ENCODE peak calls at places on chromosomes 11 and 22, in five cellular contexts. R is omental fat pad; C is cardiac fibroblast; U is CD4-positive, alpha-beta T cell; N is brain microvascular endothelial cell. M is an unnamed sample.
A peak's percentile ranks its signal among the peaks of the same experiment; 100 is the strongest.

GRCh38 chr11:62546244-62546936 is at the start of gene AHNAK:
- DNase-seq in U (peak; percentile 57), R (no peak), N (no peak), C (peak; percentile 59), M (peak; percentile 92)

GRCh38 chr11:6755303-6755952 is 16.3 kb downstream of the OR2AG2 start:
- DNase-seq in N (peak; percentile 43), U (peak; percentile 15), C (peak; percentile 56), R (no peak), M (no peak)

GRCh38 chr22:28967969-28968368 is 84.6 kb downstream of the ZNRF3 start:
- DNase-seq in N (no peak), C (no peak), R (no peak), U (no peak), M (no peak)

GRCh38 chr11:61732705-61733104 is 19.7 kb upstream of the MYRF start:
- DNase-seq in C (peak; percentile 67), U (no peak), R (no peak), N (no peak), M (no peak)

GRCh38 chr11:403761-404431 is 9.9 kb downstream of the PKP3 start:
- DNase-seq in C (no peak), N (no peak), R (no peak), U (no peak), M (no peak)

GRCh38 chr11:130122141-130122575 is 37.4 kb upstream of the ST14 start:
- DNase-seq in U (no peak), N (peak; percentile 60), R (no peak), C (peak; percentile 40), M (no peak)

GRCh38 chr11:124745835-124746620 is 6.0 kb downstream of the VSIG2 start:
- DNase-seq in N (no peak), C (no peak), R (no peak), U (peak; percentile 32), M (no peak)

GRCh38 chr11:64935634-64936081 is at the start of gene GPHA2:
- DNase-seq in C (no peak), R (no peak), N (no peak), U (no peak), M (no peak)

GRCh38 chr11:68343761-68344256 is 31.4 kb downstream of the LRP5 start:
- DNase-seq in U (no peak), R (no peak), N (no peak), C (no peak), M (no peak)

GRCh38 chr11:117910525-117910924 is 18.7 kb downstream of the TMPRSS13 start:
- DNase-seq in N (no peak), C (no peak), U (no peak), R (no peak), M (peak; percentile 46)
- TF ChIP-seq CTCF in N (no peak), C (no peak), U (no peak), R (no peak), M (no peak)

DNA sequence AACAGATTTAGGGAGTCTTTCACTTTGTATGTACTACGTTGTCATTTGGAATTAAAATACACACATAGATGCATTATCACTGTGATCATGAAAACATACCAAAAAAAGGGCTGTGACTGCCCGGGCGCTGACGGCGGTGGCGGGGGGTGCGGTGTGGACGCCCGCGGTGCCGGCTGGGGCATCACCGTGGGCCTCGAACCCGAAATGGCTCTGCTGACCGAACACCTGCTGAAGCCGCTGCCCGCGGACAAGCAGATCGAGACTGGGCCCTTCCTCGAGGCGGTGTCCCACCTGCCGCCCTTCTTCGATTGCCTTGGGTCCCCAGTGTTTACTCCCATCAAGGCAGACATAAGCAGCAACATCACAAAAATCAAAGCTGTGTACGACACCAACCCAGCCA is 16.2 kb downstream of the MRGPRX4 start:
- DNase-seq in R (no peak), U (no peak), N (no peak), C (no peak), M (no peak)
- TF ChIP-seq CTCF in R (no peak), U (no peak), N (no peak), C (no peak), M (no peak)

DNA sequence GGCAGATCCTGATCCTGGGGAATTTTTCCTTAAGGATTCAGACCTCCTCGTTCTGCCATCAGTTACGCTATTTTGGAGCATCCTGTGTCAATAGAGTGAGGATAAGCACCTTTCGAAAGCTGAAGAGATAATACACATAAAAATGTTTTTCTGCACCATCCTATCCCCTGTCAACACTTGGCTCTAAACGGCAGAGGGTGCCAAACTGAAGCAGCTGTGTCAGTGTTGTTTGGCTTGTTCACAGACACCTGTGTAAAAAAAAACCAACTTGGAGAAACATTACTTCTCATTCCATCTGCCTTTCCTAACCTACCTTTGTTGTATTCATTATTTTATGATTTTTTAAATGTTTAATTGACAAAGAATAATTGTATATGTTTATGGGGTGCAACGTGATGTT is 417.0 kb upstream of the DDI1 start:
- DNase-seq in N (no peak), C (peak; percentile 28), R (no peak), U (no peak), M (no peak)
- TF ChIP-seq CTCF in N (peak; percentile 40), C (peak; percentile 28), R (no peak), U (no peak), M (no peak)

DNA sequence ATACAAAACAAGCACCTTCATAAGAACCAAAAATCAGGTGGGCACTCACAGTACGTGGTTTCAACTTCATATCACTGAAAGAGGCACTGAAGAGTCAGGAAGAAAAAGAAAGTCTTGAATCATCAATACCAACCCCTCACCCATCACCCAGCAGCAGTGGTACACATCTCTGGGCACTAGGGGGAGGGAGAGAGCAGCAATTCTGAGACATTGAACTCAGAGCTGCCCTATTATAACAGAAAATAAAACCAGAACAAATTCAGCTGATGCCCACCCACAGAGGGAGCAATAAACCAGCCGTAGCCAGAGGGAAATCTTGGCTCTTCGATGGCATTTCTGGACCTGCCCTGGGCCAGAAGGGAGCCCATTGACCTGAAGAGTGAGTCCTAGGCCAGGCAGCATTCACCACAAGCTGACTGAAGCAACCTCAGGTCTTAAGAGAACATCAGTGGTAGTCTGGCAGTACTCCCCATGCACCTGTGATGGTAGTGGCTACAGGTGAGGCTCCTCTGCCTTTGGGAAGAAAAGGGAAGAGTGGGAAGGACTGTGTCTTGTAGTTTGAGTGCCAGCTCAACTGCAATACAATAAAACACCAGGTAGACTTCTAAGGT is 42.2 kb upstream of the FAM181B start:
- DNase-seq in C (peak; percentile 71), U (no peak), N (peak; percentile 67), R (no peak), M (no peak)
- TF ChIP-seq CTCF in C (peak; percentile 92), U (peak; percentile 7), N (peak; percentile 93), R (no peak), M (no peak)

DNA sequence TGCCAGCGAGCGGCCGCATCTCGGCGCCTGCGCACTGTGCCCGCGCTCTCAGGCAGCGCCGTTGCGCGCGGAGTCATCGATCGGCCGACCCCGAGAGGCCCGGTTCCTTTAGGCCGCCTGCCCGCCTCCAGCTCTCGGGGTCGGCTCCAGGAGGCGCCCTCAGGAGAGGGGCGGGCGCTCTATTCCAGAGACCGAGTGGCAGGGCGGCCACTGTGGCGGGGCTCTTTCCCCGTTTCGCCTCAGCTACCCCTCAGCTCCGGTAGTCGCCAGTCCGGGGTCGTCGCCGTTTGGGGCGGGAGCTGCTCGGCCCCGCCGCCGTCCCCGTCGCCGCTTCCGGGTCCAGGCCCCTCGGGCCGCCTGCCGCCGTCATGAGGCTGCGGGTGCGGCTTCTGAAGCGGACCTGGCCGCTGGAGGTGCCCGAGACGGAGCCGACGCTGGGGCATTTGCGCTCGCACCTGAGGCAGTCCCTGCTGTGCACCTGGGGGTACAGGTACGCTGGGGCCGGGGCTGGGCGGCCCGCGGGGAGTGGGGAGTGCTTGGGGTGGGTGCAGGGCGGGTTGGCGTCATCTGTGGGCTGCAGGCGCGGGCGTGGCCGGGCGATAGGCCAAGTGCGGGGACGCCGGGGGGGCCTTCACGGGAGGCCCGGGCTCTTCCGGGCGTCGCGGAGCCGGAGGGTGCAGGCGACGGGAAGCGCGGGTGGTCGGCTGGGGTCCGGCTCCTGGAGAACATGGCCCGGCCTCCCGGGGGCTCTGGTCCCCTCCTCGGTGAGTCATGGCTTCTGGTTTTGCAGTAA is at the start of gene FBXO7:
- DNase-seq in C (peak; percentile 93), U (peak; percentile 81), N (peak; percentile 92), R (peak; percentile 66), M (peak; percentile 94)
- TF ChIP-seq CTCF in C (peak; percentile 32), U (peak; percentile 23), N (peak; percentile 58), R (no peak), M (peak; percentile 33)

GRCh38 chr22:24142241-24142640 is 39.0 kb upstream of the SUSD2 start:
- DNase-seq in C (no peak), N (no peak), R (no peak), U (no peak), M (no peak)

GRCh38 chr22:24141586-24141985 is 39.7 kb upstream of the SUSD2 start:
- DNase-seq in C (peak; percentile 68), R (no peak), U (no peak), N (no peak), M (no peak)

GRCh38 chr22:24138649-24139420 is 42.5 kb upstream of the SUSD2 start:
- DNase-seq in N (no peak), R (no peak), C (no peak), U (no peak), M (no peak)

GRCh38 chr22:24142831-24143230 is 38.5 kb upstream of the SUSD2 start:
- DNase-seq in N (no peak), C (no peak), U (no peak), R (no peak), M (no peak)

GRCh38 chr22:24140357-24140756 is 40.9 kb upstream of the SUSD2 start:
- DNase-seq in U (no peak), N (no peak), C (no peak), R (no peak), M (no peak)
- TF ChIP-seq CTCF in U (no peak), N (no peak), C (no peak), R (no peak), M (no peak)

M was measured in coronary artery.